ENCODE peak calls at places on chromosomes 5 and 9, in five cellular contexts. R is A549, L is SJSA1, T is aorta, C is right lobe of liver. A is an unnamed sample.

GRCh38 chr5:142863856-142864255 is 93.7 kb downstream of the ARHGAP26 start:
- DNase-seq in L (no peak), R (no peak), C (no peak), T (no peak), A (no peak)

GRCh38 chr9:96688215-96688614 is 33.1 kb upstream of the PRXL2C start:
- DNase-seq in C (no peak), R (no peak), L (no peak), T (no peak), A (no peak)

GRCh38 chr5:69213513-69214215 is 21.0 kb upstream of the CDK7 start:
- DNase-seq in R (no peak), C (no peak), L (no peak), T (no peak), A (peak; percentile 34)

GRCh38 chr5:76408104-76408644 is 5.1 kb downstream of the IQGAP2 start:
- DNase-seq in C (no peak), R (no peak), T (no peak), L (no peak), A (no peak)

GRCh38 chr9:69184266-69184665 is 10.2 kb downstream of the TJP2 start:
- DNase-seq in L (no peak), C (no peak), T (no peak), R (no peak), A (no peak)

GRCh38 chr9:32502996-32503395 is 23.0 kb downstream of the RIGI start:
- DNase-seq in R (no peak), C (no peak), L (no peak), T (no peak), A (no peak)

GRCh38 chr9:115164511-115164974 is 46.6 kb upstream of the TNC start:
- DNase-seq in C (no peak), L (peak; percentile 74), T (peak; percentile 70), R (no peak), A (peak; percentile 45)

GRCh38 chr9:121563425-121563824 is 63.8 kb upstream of the GGTA1 start:
- DNase-seq in L (no peak), T (no peak), C (no peak), R (no peak), A (no peak)

GRCh38 chr9:130320697-130321080 is 55.1 kb downstream of the HMCN2 start:
- DNase-seq in T (no peak), C (no peak), R (peak; percentile 51), L (no peak), A (no peak)

GRCh38 chr9:120913673-120914266 is 12.8 kb downstream of the TRAF1 start:
- DNase-seq in C (no peak), T (peak; percentile 37), L (no peak), R (no peak), A (no peak)

DNA sequence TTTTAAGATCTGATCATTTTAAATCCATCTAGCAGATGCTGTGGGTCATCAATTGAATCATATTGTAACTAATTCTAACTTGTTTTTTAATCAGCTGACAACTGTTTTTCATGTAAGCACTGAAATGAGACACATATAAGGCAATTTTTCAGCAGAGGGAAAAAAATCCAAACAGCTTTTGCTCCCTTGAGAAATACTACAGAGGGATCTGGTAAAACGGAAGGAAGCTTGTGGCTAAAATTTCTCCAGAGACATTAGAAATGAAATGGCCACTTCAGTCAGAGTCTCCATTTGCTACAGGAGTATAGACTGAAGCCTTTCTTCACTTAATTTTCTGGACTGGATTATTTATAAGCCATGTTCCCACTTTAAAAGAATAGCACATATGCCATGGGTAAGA is 385.9 kb downstream of the MAN2A1 start:
- DNase-seq in T (no peak), L (no peak), C (no peak), R (no peak), A (no peak)
- H3K4me3 ChIP-seq in T (no peak overlapping the region), L (no peak overlapping the region), C (no peak overlapping the region), R (no peak overlapping the region), A (no peak overlapping the region)

DNA sequence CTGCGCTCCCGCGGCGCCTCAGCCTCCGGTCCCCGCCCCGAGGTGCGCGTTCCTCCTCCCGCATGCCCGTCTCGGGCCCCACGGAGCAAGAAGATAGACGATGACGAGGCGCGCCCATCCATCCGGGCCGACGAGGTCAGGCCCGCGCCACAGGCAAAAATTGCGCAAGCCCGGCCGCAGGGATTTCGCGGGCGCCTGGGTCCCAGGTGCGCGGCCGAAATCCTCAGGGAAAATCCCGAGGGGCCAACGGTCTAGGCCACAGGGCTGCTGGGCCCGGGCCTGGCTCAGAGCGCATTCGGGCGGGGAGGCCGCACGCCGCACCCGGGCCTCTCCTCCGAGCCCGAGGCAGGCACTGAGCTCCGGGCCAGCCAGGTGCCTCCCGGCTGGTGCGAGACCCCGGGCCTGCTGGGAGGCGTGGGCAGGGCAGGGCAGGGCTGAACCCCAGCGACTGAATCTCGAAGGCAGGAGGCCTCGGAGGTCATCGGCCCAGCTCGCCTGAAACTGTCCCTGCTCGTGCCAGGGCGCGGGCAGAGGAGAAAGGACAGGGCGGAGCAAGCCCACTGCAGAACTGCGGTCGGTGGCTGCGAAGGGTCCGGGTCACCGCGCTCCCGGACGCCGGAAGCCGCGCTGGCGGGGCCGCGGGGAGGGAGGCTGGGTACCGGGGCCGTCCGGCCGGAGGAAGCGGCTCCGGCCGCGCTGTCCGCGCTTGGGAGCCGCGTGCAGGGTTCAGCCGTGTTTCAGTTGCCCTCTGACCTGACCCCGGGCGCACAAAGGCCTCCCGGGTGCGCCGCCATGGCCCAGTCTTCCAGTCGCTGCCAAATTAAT is 66.8 kb downstream of the FOXD1 start:
- DNase-seq in R (no peak), C (no peak), L (no peak), T (no peak), A (no peak)
- H3K9me3 ChIP-seq in R (peaks cover 26% of the 10 kb centered on the region), C (no peaks in the 10 kb centered on the region), L (peaks cover 27% of the 10 kb centered on the region), T (peaks cover 3% of the 10 kb centered on the region), A (peaks cover 2% of the 10 kb centered on the region)

GRCh38 chr5:127030259-127031146 is at the start of gene MARCHF3:
- DNase-seq in L (peak; percentile 96), R (peak; percentile 84), C (peak; percentile 98), T (peak; percentile 97), A (peak; percentile 95)
- H3K4me3 ChIP-seq in L (peak within 1 kb of the TSS; percentile 54), R (peak within 1 kb of the TSS; percentile 69), C (peak within 1 kb of the TSS; percentile 61), T (peak within 1 kb of the TSS; percentile 69), A (peak within 1 kb of the TSS; percentile 85)

GRCh38 chr5:180250329-180250728 is 41.3 kb upstream of the RASGEF1C start:
- DNase-seq in T (no peak), R (no peak), C (no peak), L (no peak), A (no peak)
- H3K9me3 ChIP-seq in T (peaks cover 48% of the 10 kb centered on the region), R (peaks cover 93% of the 10 kb centered on the region), C (peaks cover 20% of the 10 kb centered on the region), L (peaks cover 46% of the 10 kb centered on the region), A (no peaks in the 10 kb centered on the region)

GRCh38 chr5:31854625-31855526 is 215.9 kb downstream of the PDZD2 start:
- DNase-seq in C (peak; percentile 33), T (peak; percentile 50), L (no peak), R (peak; percentile 42), A (peak; percentile 21)
- H3K4me3 ChIP-seq in C (peak overlapping the region; percentile 39), T (peak overlapping the region; percentile 57), L (peak overlapping the region; percentile 36), R (peak overlapping the region; percentile 62), A (peak overlapping the region; percentile 60)

DNA sequence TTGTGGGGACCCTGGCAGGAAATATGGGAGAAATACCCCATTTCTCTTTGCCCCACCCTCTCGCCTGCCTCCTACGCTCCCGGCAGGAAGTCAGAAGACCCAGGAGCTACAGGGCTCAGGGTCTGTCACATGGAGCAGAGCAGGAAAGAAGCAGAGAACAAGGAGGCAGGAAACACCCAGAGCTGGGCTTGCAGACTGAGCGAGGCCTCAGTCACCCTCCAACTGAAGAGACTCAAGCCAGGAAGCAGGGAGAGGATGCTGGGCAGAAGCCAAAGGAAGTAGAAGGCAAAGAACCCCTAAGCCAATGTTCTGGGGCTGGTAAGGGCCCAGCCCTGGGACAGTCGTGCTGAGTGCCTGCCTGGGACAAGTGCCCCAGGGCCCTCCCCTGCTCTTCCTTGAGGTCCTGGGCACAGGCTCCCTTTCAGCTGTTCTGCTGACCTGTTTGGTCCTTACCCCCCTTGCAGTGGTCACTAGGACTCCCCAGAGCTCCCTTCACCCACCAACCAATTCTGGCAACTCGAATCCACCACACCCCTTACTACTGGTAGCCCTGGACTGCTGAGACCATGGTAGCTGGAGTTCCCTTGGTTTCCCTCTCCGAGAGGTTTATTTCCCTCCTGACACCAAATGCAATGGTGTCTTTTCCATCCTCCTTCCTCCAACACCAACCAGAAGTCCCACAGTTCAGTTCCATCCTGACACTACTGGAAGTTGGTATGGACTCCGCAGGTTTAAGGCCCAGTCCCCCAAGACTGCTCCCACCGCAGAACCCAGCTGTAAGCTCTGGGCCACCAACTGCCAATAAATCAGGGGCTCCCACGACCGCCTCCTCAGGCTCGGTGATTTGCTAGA is 157.5 kb downstream of the COL23A1 start:
- DNase-seq in R (no peak), T (peak; percentile 27), C (no peak), L (peak; percentile 25), A (no peak)
- H3K9me3 ChIP-seq in R (peaks cover 13% of the 10 kb centered on the region), T (no peaks in the 10 kb centered on the region), C (no peaks in the 10 kb centered on the region), L (peaks cover 71% of the 10 kb centered on the region), A (no peaks in the 10 kb centered on the region)

GRCh38 chr5:135493406-135494180 is 41.4 kb upstream of the TIFAB start:
- DNase-seq in L (peak; percentile 86), T (peak; percentile 65), C (no peak), R (peak; percentile 27), A (peak; percentile 92)

GRCh38 chr5:135490245-135491037 is 38.3 kb upstream of the TIFAB start:
- DNase-seq in L (no peak), R (no peak), C (no peak), T (no peak), A (no peak)

GRCh38 chr5:135491038-135491551 is 38.9 kb upstream of the TIFAB start:
- DNase-seq in L (no peak), C (no peak), T (no peak), R (no peak), A (no peak)

GRCh38 chr5:135491552-135492318 is 39.6 kb upstream of the TIFAB start:
- DNase-seq in C (no peak), L (no peak), T (no peak), R (no peak), A (no peak)

GRCh38 chr5:135492319-135492626 is 40.1 kb upstream of the TIFAB start:
- DNase-seq in R (no peak), C (no peak), L (peak; percentile 40), T (no peak), A (no peak)
- H3K4me3 ChIP-seq in R (no peak overlapping the region), C (no peak overlapping the region), L (no peak overlapping the region), T (no peak overlapping the region), A (no peak overlapping the region)

GRCh38 chr5:12277504-12278192 is 373.4 kb upstream of the CTNND2 start:
- DNase-seq in R (no peak), C (no peak), L (no peak), T (no peak), A (no peak)

GRCh38 chr5:12269164-12269563 is 364.9 kb upstream of the CTNND2 start:
- DNase-seq in L (no peak), T (no peak), R (no peak), C (no peak), A (no peak)

GRCh38 chr5:12270914-12271313 is 366.7 kb upstream of the CTNND2 start:
- DNase-seq in C (no peak), R (no peak), L (no peak), T (no peak), A (no peak)

GRCh38 chr5:12272389-12272788 is 368.1 kb upstream of the CTNND2 start:
- DNase-seq in T (no peak), C (no peak), R (no peak), L (no peak), A (peak; percentile 1)

DNA sequence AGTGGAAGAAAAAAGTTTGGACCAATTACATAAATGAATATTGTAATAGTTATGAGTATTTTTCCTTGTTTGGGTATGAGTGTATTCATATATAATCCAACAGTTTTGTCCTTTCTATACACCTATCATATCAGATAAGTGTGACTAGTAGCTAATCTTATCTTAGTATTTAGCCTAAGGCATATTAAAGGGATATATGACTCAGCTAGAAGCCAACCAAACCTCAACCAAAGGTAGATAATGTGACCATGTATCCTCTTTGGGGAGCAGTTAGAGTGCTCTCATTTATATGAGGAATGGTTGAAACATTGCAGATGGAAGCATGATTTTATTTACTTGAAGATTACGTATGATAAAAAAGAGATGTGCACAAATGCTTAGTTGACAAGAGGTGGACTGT is 370.0 kb upstream of the CTNND2 start:
- DNase-seq in R (no peak), L (no peak), C (no peak), T (no peak), A (no peak)
- H3K9me3 ChIP-seq in R (no peaks in the 10 kb centered on the region), L (peaks cover 2% of the 10 kb centered on the region), C (no peaks in the 10 kb centered on the region), T (no peaks in the 10 kb centered on the region), A (no peaks in the 10 kb centered on the region)

GRCh38 chr5:87137280-87137679 is 130.4 kb upstream of the RASA1 start:
- DNase-seq in L (no peak), T (peak; percentile 78), R (no peak), C (no peak), A (no peak)
- H3K4me3 ChIP-seq in L (no peak overlapping the region), T (no peak overlapping the region), R (no peak overlapping the region), C (no peak overlapping the region), A (no peak overlapping the region)

A was measured in fibroblast of lung.